ENCODE peak calls at places on chromosome 16, in eight cellular contexts. V, L, T, Q, R, C, S and D are unnamed samples.

GRCh38 chr16:2388875-2389433 is 40.3 kb upstream of the CCNF start:
- DNase-seq in L (no peak), C (peak; percentile 7), R (no peak), V (peak; percentile 17), T (no peak), S (no peak), Q (no peak), D (no peak)

GRCh38 chr16:74899786-74900185 is 85.1 kb downstream of the WDR59 start:
- DNase-seq in L (no peak), R (no peak), S (no peak), V (no peak), Q (no peak), C (no peak), T (no peak), D (no peak)

GRCh38 chr16:31063843-31064611 is 10.0 kb downstream of the ZNF668 start:
- DNase-seq in L (no peak), T (no peak), V (no peak), S (no peak), C (no peak), Q (no peak), R (no peak), D (no peak)

GRCh38 chr16:87265261-87265660 is 51.9 kb downstream of the C16orf95 start:
- DNase-seq in Q (no peak), C (no peak), V (no peak), S (no peak), L (no peak), R (no peak), T (no peak), D (no peak)

GRCh38 chr16:77723108-77723514 is 797 bp downstream of the NUDT7 start:
- DNase-seq in Q (no peak), T (no peak), C (peak; percentile 21), R (peak; percentile 16), S (no peak), L (peak; percentile 18), V (peak; percentile 30), D (no peak)

GRCh38 chr16:67016681-67017450 is 12.1 kb upstream of the CBFB start:
- DNase-seq in C (no peak), Q (no peak), S (no peak), L (peak; percentile 13), T (no peak), V (no peak), R (no peak), D (no peak)

GRCh38 chr16:6160303-6160702 is 1062.7 kb upstream of the EEF2KMT start:
- DNase-seq in C (no peak), T (no peak), V (no peak), L (no peak), R (no peak), Q (no peak), S (no peak), D (no peak)

GRCh38 chr16:1426734-1427451 is 4.0 kb upstream of the PERCC1 start:
- DNase-seq in Q (no peak), C (no peak), S (no peak), R (no peak), L (no peak), T (no peak), V (no peak), D (no peak)

GRCh38 chr16:86293897-86294296 is 216.4 kb upstream of the FOXF1 start:
- DNase-seq in L (no peak), R (no peak), Q (no peak), V (no peak), C (no peak), T (no peak), S (no peak), D (no peak)

GRCh38 chr16:87207509-87207908 is 109.7 kb downstream of the C16orf95 start:
- DNase-seq in Q (no peak), C (no peak), T (no peak), R (no peak), L (no peak), S (no peak), V (no peak), D (peak; percentile 26)

GRCh38 chr16:78183886-78184553 is 84.6 kb downstream of the WWOX start:
- DNase-seq in R (no peak), L (no peak), V (no peak), C (no peak), Q (no peak), S (no peak), T (no peak), D (no peak)

GRCh38 chr16:13138528-13138927 is 237.1 kb downstream of the SHISA9 start:
- DNase-seq in S (no peak), R (no peak), T (no peak), Q (no peak), L (no peak), C (no peak), V (no peak), D (no peak)

GRCh38 chr16:17992416-17992815 is 344.1 kb downstream of the NPIPA8 start:
- DNase-seq in L (no peak), C (no peak), V (no peak), S (no peak), R (no peak), Q (no peak), T (no peak), D (no peak)

GRCh38 chr16:85444879-85445778 is 168.0 kb upstream of the GSE1 start:
- DNase-seq in R (no peak), S (peak; percentile 71), C (peak; percentile 61), Q (no peak), V (peak; percentile 71), L (no peak), T (no peak), D (no peak)

GRCh38 chr16:72317378-72317777 is 145.4 kb upstream of the PMFBP1 start:
- DNase-seq in L (no peak), T (no peak), S (no peak), R (no peak), C (no peak), V (no peak), Q (no peak), D (no peak)

GRCh38 chr16:75095637-75096036 is 20.9 kb downstream of the LDHD start:
- DNase-seq in R (no peak), T (no peak), Q (no peak), L (no peak), V (no peak), C (no peak), S (no peak), D (no peak)

GRCh38 chr16:77564791-77565390 is 130.1 kb upstream of the ADAMTS18 start:
- DNase-seq in T (no peak), R (no peak), L (no peak), Q (no peak), V (no peak), S (no peak), C (no peak), D (no peak)

GRCh38 chr16:29982560-29983419 is 9.1 kb downstream of the TAOK2 start:
- DNase-seq in L (no peak), C (no peak), Q (no peak), T (no peak), R (no peak), S (no peak), V (no peak), D (no peak)
- H3K27ac ChIP-seq in L (no peak overlapping the region), C (no peak overlapping the region), Q (no peak overlapping the region), T (no peak overlapping the region), R (no peak overlapping the region), S (no peak overlapping the region), V (no peak overlapping the region), D (peak overlapping the region; percentile 13)

GRCh38 chr16:58734459-58734787 is 307 bp upstream of the GOT2 start:
- DNase-seq in T (no peak), V (no peak), Q (no peak), C (no peak), L (no peak), S (no peak), R (no peak), D (no peak)
- TF ChIP-seq CTCF in T (peak; percentile 24), V (no peak), Q (no peak), C (no peak), L (no peak), S (no peak), R (no peak), D (peak; percentile 55)

DNA sequence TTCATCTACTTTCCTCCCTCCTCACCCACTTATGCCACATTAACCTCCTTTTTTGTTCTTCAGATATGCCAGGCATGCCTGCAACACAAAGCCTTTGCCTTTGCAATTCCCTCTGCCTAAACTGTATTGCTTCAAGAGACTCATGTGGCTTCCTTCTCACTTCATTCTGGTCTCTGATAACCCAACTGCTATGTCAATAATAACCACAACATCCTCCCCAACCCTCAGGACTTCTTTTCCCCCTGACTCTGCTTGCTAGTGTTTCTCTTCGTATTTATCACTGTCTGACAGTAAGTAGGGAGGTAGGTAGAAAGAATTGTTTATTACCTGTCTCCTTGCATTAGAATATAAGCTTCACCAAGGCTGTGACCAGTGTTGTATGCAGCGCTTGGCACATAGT is 22.4 kb downstream of the RBL2 start:
- DNase-seq in R (no peak), C (no peak), Q (no peak), S (no peak), L (no peak), V (no peak), T (no peak), D (no peak)
- H3K27ac ChIP-seq in R (no peak overlapping the region), C (peak overlapping the region; percentile 48), Q (no peak overlapping the region), S (no peak overlapping the region), L (no peak overlapping the region), V (peak overlapping the region; percentile 9), T (no peak overlapping the region), D (no peak overlapping the region)

GRCh38 chr16:57377080-57377841 is 5.0 kb downstream of the CX3CL1 start:
- DNase-seq in R (no peak), T (peak; percentile 72), L (no peak), S (no peak), C (no peak), Q (no peak), V (no peak), D (peak; percentile 36)
- TF ChIP-seq CTCF in R (no peak), T (peak; percentile 65), L (no peak), S (no peak), C (no peak), Q (no peak), V (no peak), D (no peak)

GRCh38 chr16:81096715-81097208 is 567 bp upstream of the GCSH start:
- DNase-seq in V (peak; percentile 44), L (peak; percentile 21), Q (no peak), T (no peak), C (no peak), R (no peak), S (no peak), D (no peak)
- H3K27ac ChIP-seq in V (peak overlapping the region; percentile 50), L (no peak overlapping the region), Q (peak overlapping the region; percentile 89), T (peak overlapping the region; percentile 77), C (peak overlapping the region; percentile 83), R (peak overlapping the region; percentile 35), S (no peak overlapping the region), D (peak overlapping the region; percentile 81)

DNA sequence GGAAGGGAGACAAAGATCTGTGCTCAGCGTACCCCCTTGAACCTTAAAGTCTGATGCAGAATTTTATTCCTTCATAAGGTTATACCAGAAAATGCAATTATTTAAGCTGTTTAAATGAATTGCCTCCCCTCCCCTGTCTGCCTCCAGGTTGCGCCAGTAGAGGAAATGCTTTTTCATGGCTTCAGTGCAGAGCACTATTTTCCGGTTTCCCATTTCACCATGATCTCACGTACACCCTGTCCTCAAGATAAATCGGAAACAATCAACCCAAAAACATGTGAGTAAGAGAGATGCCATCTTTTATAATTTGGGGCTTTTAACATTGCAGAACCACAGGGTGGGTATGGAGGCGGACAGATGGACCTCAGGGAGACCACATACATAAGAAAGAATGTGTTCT is 15.5 kb downstream of the IQCK start:
- DNase-seq in S (no peak), L (no peak), Q (no peak), T (no peak), C (no peak), R (no peak), V (no peak), D (no peak)
- TF ChIP-seq CTCF in S (no peak), L (no peak), Q (no peak), T (no peak), C (no peak), R (no peak), V (no peak), D (no peak)